ENCODE peak calls at places on chromosomes 12 and 14, in seven cellular contexts. One of them, this sample, is unnamed.

GRCh38 chr12:58046281-58046680 is 104.9 kb downstream of the ATP23 start:
- DNase-seq in gastrocnemius medialis: no peak
- DNase-seq in left lung: no peak
- DNase-seq in ascending aorta: no peak
- DNase-seq in cardiac muscle cell: no peak
- DNase-seq in lower lobe of right lung: no peak
- DNase-seq in psoas muscle: no peak
- DNase-seq in this sample: no peak

GRCh38 chr12:110431957-110432587 is 18.1 kb downstream of the ARPC3 start:
- DNase-seq in gastrocnemius medialis: no peak
- DNase-seq in left lung: no peak
- DNase-seq in ascending aorta: no peak
- DNase-seq in cardiac muscle cell: no peak
- DNase-seq in lower lobe of right lung: no peak
- DNase-seq in psoas muscle: no peak
- DNase-seq in this sample: no peak

GRCh38 chr14:49946320-49947141 is 53.6 kb downstream of the ARF6 start:
- DNase-seq in gastrocnemius medialis: no peak
- DNase-seq in left lung: no peak
- DNase-seq in ascending aorta: no peak
- DNase-seq in cardiac muscle cell: no peak
- DNase-seq in lower lobe of right lung: no peak
- DNase-seq in psoas muscle: no peak
- DNase-seq in this sample: peak; percentile 49

GRCh38 chr12:88577537-88577936 is 2.7 kb downstream of the KITLG start:
- DNase-seq in gastrocnemius medialis: no peak
- DNase-seq in left lung: no peak
- DNase-seq in ascending aorta: no peak
- DNase-seq in cardiac muscle cell: peak; percentile 23
- DNase-seq in lower lobe of right lung: no peak
- DNase-seq in psoas muscle: no peak
- DNase-seq in this sample: no peak

GRCh38 chr12:130647814-130648213 is 68.3 kb downstream of the RIMBP2 start:
- DNase-seq in gastrocnemius medialis: no peak
- DNase-seq in left lung: no peak
- DNase-seq in ascending aorta: no peak
- DNase-seq in cardiac muscle cell: no peak
- DNase-seq in lower lobe of right lung: no peak
- DNase-seq in psoas muscle: no peak
- DNase-seq in this sample: no peak

GRCh38 chr12:130031571-130032189 is 127.9 kb upstream of the TMEM132D start:
- DNase-seq in gastrocnemius medialis: no peak
- DNase-seq in left lung: peak; percentile 86
- DNase-seq in ascending aorta: no peak
- DNase-seq in cardiac muscle cell: peak; percentile 72
- DNase-seq in lower lobe of right lung: peak; percentile 56
- DNase-seq in psoas muscle: peak; percentile 39
- DNase-seq in this sample: no peak

GRCh38 chr14:50944647-50945413 is 547 bp upstream of the PYGL start:
- DNase-seq in gastrocnemius medialis: peak; percentile 21
- DNase-seq in left lung: peak; percentile 84
- DNase-seq in ascending aorta: no peak
- DNase-seq in cardiac muscle cell: no peak
- DNase-seq in lower lobe of right lung: peak; percentile 72
- DNase-seq in psoas muscle: peak; percentile 58
- DNase-seq in this sample: no peak

GRCh38 chr14:104400355-104400754 is 179.2 kb upstream of the C14orf180 start:
- DNase-seq in gastrocnemius medialis: no peak
- DNase-seq in left lung: no peak
- DNase-seq in ascending aorta: no peak
- DNase-seq in cardiac muscle cell: no peak
- DNase-seq in lower lobe of right lung: no peak
- DNase-seq in psoas muscle: no peak
- DNase-seq in this sample: no peak

GRCh38 chr12:127773520-127773919 is 493.4 kb upstream of the TMEM132C start:
- DNase-seq in gastrocnemius medialis: no peak
- DNase-seq in left lung: no peak
- DNase-seq in ascending aorta: no peak
- DNase-seq in cardiac muscle cell: peak; percentile 18
- DNase-seq in lower lobe of right lung: no peak
- DNase-seq in psoas muscle: no peak
- DNase-seq in this sample: no peak

GRCh38 chr12:29702222-29702621 is 81.5 kb downstream of the TMTC1 start:
- DNase-seq in gastrocnemius medialis: no peak
- DNase-seq in left lung: no peak
- DNase-seq in ascending aorta: no peak
- DNase-seq in cardiac muscle cell: no peak
- DNase-seq in lower lobe of right lung: no peak
- DNase-seq in psoas muscle: no peak
- DNase-seq in this sample: no peak

GRCh38 chr14:85549697-85550096 is 19.8 kb downstream of the FLRT2 start:
- DNase-seq in gastrocnemius medialis: no peak
- DNase-seq in left lung: no peak
- DNase-seq in ascending aorta: no peak
- DNase-seq in cardiac muscle cell: no peak
- DNase-seq in lower lobe of right lung: no peak
- DNase-seq in psoas muscle: no peak
- DNase-seq in this sample: no peak

GRCh38 chr12:57390174-57390573 is 40.7 kb downstream of the R3HDM2 start:
- DNase-seq in gastrocnemius medialis: no peak
- DNase-seq in left lung: no peak
- DNase-seq in ascending aorta: no peak
- DNase-seq in cardiac muscle cell: no peak
- DNase-seq in lower lobe of right lung: no peak
- DNase-seq in psoas muscle: no peak
- DNase-seq in this sample: no peak

GRCh38 chr12:9699269-9699897 is 29.9 kb downstream of the CLEC2D start:
- DNase-seq in gastrocnemius medialis: no peak
- DNase-seq in left lung: no peak
- DNase-seq in ascending aorta: no peak
- DNase-seq in cardiac muscle cell: peak; percentile 13
- DNase-seq in lower lobe of right lung: no peak
- DNase-seq in psoas muscle: no peak
- DNase-seq in this sample: no peak

GRCh38 chr12:810635-811415 is 58.4 kb downstream of the WNK1 start:
- DNase-seq in gastrocnemius medialis: no peak
- DNase-seq in left lung: no peak
- DNase-seq in ascending aorta: no peak
- DNase-seq in cardiac muscle cell: no peak
- DNase-seq in lower lobe of right lung: no peak
- DNase-seq in psoas muscle: no peak
- DNase-seq in this sample: no peak

GRCh38 chr12:62758216-62758615 is 176.7 kb downstream of the PPM1H start:
- DNase-seq in gastrocnemius medialis: no peak
- DNase-seq in left lung: no peak
- DNase-seq in ascending aorta: no peak
- DNase-seq in cardiac muscle cell: no peak
- DNase-seq in lower lobe of right lung: no peak
- DNase-seq in psoas muscle: no peak
- DNase-seq in this sample: no peak

GRCh38 chr12:13536219-13536910 is 339.8 kb downstream of the EMP1 start:
- DNase-seq in gastrocnemius medialis: no peak
- DNase-seq in left lung: no peak
- DNase-seq in ascending aorta: no peak
- DNase-seq in cardiac muscle cell: no peak
- DNase-seq in lower lobe of right lung: no peak
- DNase-seq in psoas muscle: no peak
- DNase-seq in this sample: no peak
- H3K27me3 ChIP-seq in gastrocnemius medialis: no peaks in the 10 kb centered on the region
- H3K27me3 ChIP-seq in left lung: no peaks in the 10 kb centered on the region
- H3K27me3 ChIP-seq in ascending aorta: no peaks in the 10 kb centered on the region
- H3K27me3 ChIP-seq in cardiac muscle cell: no peaks in the 10 kb centered on the region
- H3K27me3 ChIP-seq in lower lobe of right lung: no peaks in the 10 kb centered on the region
- H3K27me3 ChIP-seq in psoas muscle: no peaks in the 10 kb centered on the region
- H3K27me3 ChIP-seq in this sample: no peaks in the 10 kb centered on the region

GRCh38 chr12:121010860-121011259 is 5.4 kb downstream of the C12orf43 start:
- DNase-seq in gastrocnemius medialis: no peak
- DNase-seq in left lung: no peak
- DNase-seq in ascending aorta: no peak
- DNase-seq in cardiac muscle cell: no peak
- DNase-seq in lower lobe of right lung: no peak
- DNase-seq in psoas muscle: no peak
- DNase-seq in this sample: no peak

GRCh38 chr12:121011820-121012219 is 4.5 kb downstream of the C12orf43 start:
- DNase-seq in gastrocnemius medialis: no peak
- DNase-seq in left lung: no peak
- DNase-seq in ascending aorta: no peak
- DNase-seq in cardiac muscle cell: no peak
- DNase-seq in lower lobe of right lung: no peak
- DNase-seq in psoas muscle: no peak
- DNase-seq in this sample: no peak

GRCh38 chr12:121015825-121016766 is at the start of gene C12orf43:
- DNase-seq in gastrocnemius medialis: peak; percentile 88
- DNase-seq in left lung: peak; percentile 94
- DNase-seq in ascending aorta: peak; percentile 69
- DNase-seq in cardiac muscle cell: peak; percentile 97
- DNase-seq in lower lobe of right lung: peak; percentile 92
- DNase-seq in psoas muscle: peak; percentile 90
- DNase-seq in this sample: no peak

GRCh38 chr12:121009744-121010143 is 6.5 kb downstream of the C12orf43 start:
- DNase-seq in gastrocnemius medialis: no peak
- DNase-seq in left lung: no peak
- DNase-seq in ascending aorta: no peak
- DNase-seq in cardiac muscle cell: peak; percentile 67
- DNase-seq in lower lobe of right lung: no peak
- DNase-seq in psoas muscle: no peak
- DNase-seq in this sample: no peak

GRCh38 chr12:121013715-121014114 is 2.6 kb downstream of the C12orf43 start:
- DNase-seq in gastrocnemius medialis: no peak
- DNase-seq in left lung: no peak
- DNase-seq in ascending aorta: no peak
- DNase-seq in cardiac muscle cell: no peak
- DNase-seq in lower lobe of right lung: no peak
- DNase-seq in psoas muscle: no peak
- DNase-seq in this sample: no peak
- TF ChIP-seq CTCF in gastrocnemius medialis: no peak
- TF ChIP-seq CTCF in left lung: no peak
- TF ChIP-seq CTCF in ascending aorta: no peak
- TF ChIP-seq CTCF in cardiac muscle cell: no peak
- TF ChIP-seq CTCF in lower lobe of right lung: no peak
- TF ChIP-seq CTCF in psoas muscle: no peak
- TF ChIP-seq CTCF in this sample: no peak

DNA sequence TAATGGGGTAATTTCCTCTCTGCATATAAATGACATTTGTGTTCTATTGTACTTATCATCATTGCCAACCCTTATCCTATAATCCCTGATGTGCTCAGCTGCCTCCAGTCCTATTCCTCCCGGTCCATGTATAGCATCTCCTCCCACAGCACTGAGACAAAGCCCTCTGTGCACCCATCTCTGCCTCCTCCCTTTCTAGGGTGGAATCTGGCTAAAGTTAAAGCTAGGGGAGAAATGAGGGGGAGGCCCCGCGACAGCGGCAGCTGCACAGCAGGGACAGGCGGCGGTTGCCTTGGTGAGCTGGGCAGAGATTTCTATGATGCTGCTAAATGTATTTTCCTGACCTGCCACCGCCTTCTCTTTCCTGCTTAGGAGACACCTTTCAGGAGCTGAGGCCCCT is 12.8 kb upstream of the ZDHHC22 start:
- DNase-seq in gastrocnemius medialis: no peak
- DNase-seq in left lung: no peak
- DNase-seq in ascending aorta: no peak
- DNase-seq in cardiac muscle cell: no peak
- DNase-seq in lower lobe of right lung: no peak
- DNase-seq in psoas muscle: no peak
- DNase-seq in this sample: no peak
- H3K27me3 ChIP-seq in gastrocnemius medialis: no peaks in the 10 kb centered on the region
- H3K27me3 ChIP-seq in left lung: peaks cover 7% of the 10 kb centered on the region
- H3K27me3 ChIP-seq in ascending aorta: no peaks in the 10 kb centered on the region
- H3K27me3 ChIP-seq in cardiac muscle cell: no peaks in the 10 kb centered on the region
- H3K27me3 ChIP-seq in lower lobe of right lung: peaks cover 43% of the 10 kb centered on the region
- H3K27me3 ChIP-seq in psoas muscle: no peaks in the 10 kb centered on the region
- H3K27me3 ChIP-seq in this sample: peaks cover 11% of the 10 kb centered on the region

GRCh38 chr14:101102875-101103274 is 199.4 kb upstream of the RTL1 start:
- DNase-seq in gastrocnemius medialis: no peak
- DNase-seq in left lung: no peak
- DNase-seq in ascending aorta: no peak
- DNase-seq in cardiac muscle cell: no peak
- DNase-seq in lower lobe of right lung: no peak
- DNase-seq in psoas muscle: no peak
- DNase-seq in this sample: no peak

GRCh38 chr14:101105045-101105444 is 201.5 kb upstream of the RTL1 start:
- DNase-seq in gastrocnemius medialis: no peak
- DNase-seq in left lung: no peak
- DNase-seq in ascending aorta: no peak
- DNase-seq in cardiac muscle cell: no peak
- DNase-seq in lower lobe of right lung: no peak
- DNase-seq in psoas muscle: no peak
- DNase-seq in this sample: no peak

GRCh38 chr14:101101456-101102056 is 198.0 kb upstream of the RTL1 start:
- DNase-seq in gastrocnemius medialis: no peak
- DNase-seq in left lung: no peak
- DNase-seq in ascending aorta: no peak
- DNase-seq in cardiac muscle cell: no peak
- DNase-seq in lower lobe of right lung: no peak
- DNase-seq in psoas muscle: no peak
- DNase-seq in this sample: no peak

GRCh38 chr14:101104485-101104884 is 201.0 kb upstream of the RTL1 start:
- DNase-seq in gastrocnemius medialis: no peak
- DNase-seq in left lung: peak; percentile 41
- DNase-seq in ascending aorta: no peak
- DNase-seq in cardiac muscle cell: no peak
- DNase-seq in lower lobe of right lung: no peak
- DNase-seq in psoas muscle: no peak
- DNase-seq in this sample: no peak

DNA sequence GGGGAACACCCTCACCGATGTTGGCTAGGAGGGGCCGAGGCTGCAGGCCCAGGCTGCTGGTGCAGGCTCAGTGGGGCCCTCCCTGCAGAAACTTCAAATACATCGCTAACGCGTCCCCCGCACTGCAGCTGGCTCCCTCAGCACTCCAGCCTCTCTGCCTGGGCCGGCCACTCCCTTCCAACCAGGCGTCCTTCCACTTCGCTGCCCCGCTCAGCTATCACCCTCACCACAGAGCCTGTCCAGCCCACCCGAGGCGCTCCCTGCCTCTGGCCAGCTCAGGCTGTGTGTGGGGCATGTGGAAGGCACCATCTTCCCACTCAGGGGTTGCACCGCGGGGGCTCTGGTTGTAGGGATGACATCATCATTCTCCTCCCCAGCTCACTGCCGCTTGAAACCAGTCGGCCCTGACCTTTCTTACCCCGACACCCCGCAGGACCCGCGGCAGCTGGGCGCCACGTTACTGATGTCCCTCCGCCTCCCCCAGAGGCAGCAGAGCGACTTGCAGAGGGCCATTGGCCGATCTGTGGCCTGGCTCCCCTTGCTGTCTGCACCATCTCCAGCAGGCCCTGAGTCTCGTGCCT is 199.9 kb upstream of the RTL1 start:
- DNase-seq in gastrocnemius medialis: no peak
- DNase-seq in left lung: peak; percentile 76
- DNase-seq in ascending aorta: no peak
- DNase-seq in cardiac muscle cell: no peak
- DNase-seq in lower lobe of right lung: no peak
- DNase-seq in psoas muscle: no peak
- DNase-seq in this sample: no peak
- TF ChIP-seq CTCF in gastrocnemius medialis: no peak
- TF ChIP-seq CTCF in left lung: no peak
- TF ChIP-seq CTCF in ascending aorta: no peak
- TF ChIP-seq CTCF in cardiac muscle cell: no peak
- TF ChIP-seq CTCF in lower lobe of right lung: no peak
- TF ChIP-seq CTCF in psoas muscle: no peak
- TF ChIP-seq CTCF in this sample: no peak